ENCODE peak calls at places on chromosomes 1 and 21, in ten cellular contexts. L is ovary, A is nephron progenitor cell, H is fibroblast of the aortic adventitia, S is uterus, Z is progenitor cell of endocrine pancreas, K is RWPE2, C is cardiac muscle cell, X is heart left ventricle, G is AG10803. R is an unnamed sample.

GRCh38 chr1:19312782-19313635 is 883 bp downstream of the SLC66A1 start:
- DNase-seq in C (no peak), L (no peak), Z (no peak), A (no peak), X (no peak), G (no peak), H (no peak), S (no peak), K (peak; percentile 16), R (no peak)

GRCh38 chr1:47431534-47431933 is 6.3 kb upstream of the FOXD2 start:
- DNase-seq in Z (no peak), K (no peak), C (no peak), X (no peak), H (peak; percentile 87), A (no peak), G (peak; percentile 78), S (no peak), L (no peak), R (no peak)

GRCh38 chr1:235855811-235856429 is 10.8 kb downstream of the LYST start:
- DNase-seq in A (no peak), X (no peak), H (no peak), C (no peak), G (no peak), L (no peak), K (no peak), Z (no peak), S (no peak), R (no peak)

GRCh38 chr1:155004352-155005075 is 1.9 kb downstream of the ZBTB7B start:
- DNase-seq in L (no peak), G (no peak), A (no peak), S (no peak), H (no peak), K (peak; percentile 46), X (no peak), C (no peak), Z (no peak), R (no peak)

GRCh38 chr1:116498789-116499628 is 71.8 kb downstream of the CD58 start:
- DNase-seq in L (peak; percentile 30), H (peak; percentile 77), S (no peak), K (no peak), X (peak; percentile 70), C (peak; percentile 84), G (peak; percentile 67), A (peak; percentile 70), Z (peak; percentile 61), R (peak; percentile 79)

GRCh38 chr1:19323987-19324664 is 12.0 kb downstream of the SLC66A1 start:
- DNase-seq in G (no peak), H (no peak), L (no peak), K (no peak), S (no peak), X (no peak), Z (no peak), C (no peak), A (no peak), R (no peak)

GRCh38 chr1:208974721-208975120 is 608.8 kb upstream of the CAMK1G start:
- DNase-seq in A (no peak), S (no peak), K (no peak), C (no peak), X (no peak), Z (no peak), L (no peak), G (no peak), H (no peak), R (no peak)

GRCh38 chr1:171267391-171267790 is 19.1 kb downstream of the FMO1 start:
- DNase-seq in H (peak; percentile 67), K (no peak), X (no peak), A (no peak), Z (no peak), S (no peak), G (peak; percentile 68), L (no peak), C (no peak), R (no peak)

GRCh38 chr1:200644021-200644420 is 23.5 kb upstream of the KIF14 start:
- DNase-seq in C (no peak), X (no peak), H (no peak), L (no peak), K (no peak), S (no peak), Z (no peak), A (no peak), G (no peak), R (no peak)

GRCh38 chr1:37486680-37487618 is 12.6 kb downstream of the ZC3H12A start:
- DNase-seq in A (peak; percentile 89), X (peak; percentile 80), C (peak; percentile 75), K (no peak), Z (peak; percentile 74), H (peak; percentile 85), L (peak; percentile 81), G (peak; percentile 79), S (peak; percentile 79), R (peak; percentile 88)

GRCh38 chr1:52424238-52424637 is 19.8 kb downstream of the PRPF38A start:
- DNase-seq in H (no peak), L (no peak), A (no peak), X (no peak), G (no peak), K (no peak), Z (no peak), S (no peak), C (peak; percentile 2), R (no peak)

GRCh38 chr21:41377715-41378114 is 15.9 kb downstream of the MX2 start:
- DNase-seq in X (peak; percentile 15), S (peak; percentile 10), G (no peak), C (no peak), K (no peak), L (no peak), A (no peak), Z (no peak), H (no peak), R (no peak)

GRCh38 chr1:17194981-17195528 is 9.9 kb upstream of the PADI1 start:
- DNase-seq in K (no peak), C (no peak), H (no peak), A (no peak), X (no peak), G (no peak), L (no peak), S (no peak), Z (no peak), R (no peak)

GRCh38 chr1:34372891-34373290 is 196.2 kb downstream of the C1orf94 start:
- DNase-seq in G (no peak), L (no peak), C (no peak), Z (no peak), X (no peak), K (no peak), H (no peak), S (no peak), A (no peak), R (no peak)

GRCh38 chr1:28370220-28371010 is 875 bp downstream of the PHACTR4 start:
- DNase-seq in L (peak; percentile 23), S (no peak), H (peak; percentile 55), X (no peak), A (no peak), Z (peak; percentile 19), C (peak; percentile 28), K (no peak), G (peak; percentile 41), R (peak; percentile 32)

GRCh38 chr1:46735708-46736324 is 16.9 kb upstream of the EFCAB14 start:
- DNase-seq in K (no peak), H (peak; percentile 77), X (no peak), G (peak; percentile 49), A (peak; percentile 68), Z (peak; percentile 49), C (peak; percentile 79), L (no peak), S (no peak), R (peak; percentile 69)

GRCh38 chr1:201640624-201641023 is 101.7 kb downstream of the NAV1 start:
- DNase-seq in K (no peak), S (peak; percentile 71), C (no peak), G (peak; percentile 98), A (no peak), Z (no peak), X (peak; percentile 75), L (peak; percentile 66), H (peak; percentile 96), R (no peak)

GRCh38 chr1:93938461-93939145 is 29.4 kb upstream of the GCLM start:
- DNase-seq in K (no peak), A (no peak), L (no peak), X (no peak), S (no peak), G (no peak), Z (no peak), H (no peak), C (no peak), R (no peak)

DNA sequence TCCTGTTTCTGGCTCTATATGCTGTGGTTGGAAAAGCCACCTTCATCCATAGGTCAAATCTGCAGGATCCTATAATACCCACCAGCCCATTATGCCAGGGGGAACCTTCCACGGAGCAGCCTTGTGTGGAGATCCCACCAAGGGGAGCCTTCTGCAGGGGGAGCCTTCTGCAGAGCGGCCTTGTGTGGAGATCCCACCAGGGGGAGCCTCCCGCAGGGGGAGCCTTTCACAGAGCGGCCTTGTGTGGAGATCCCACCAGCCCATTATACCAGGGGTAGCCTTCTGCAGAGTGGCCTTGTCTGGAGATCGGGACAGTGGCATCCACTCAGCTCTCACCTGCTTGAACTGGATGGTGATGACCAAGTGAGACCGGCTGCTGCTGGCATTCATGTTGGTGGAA is 85.3 kb downstream of the SCCPDH start:
- DNase-seq in L (no peak), K (no peak), G (no peak), A (no peak), C (no peak), Z (no peak), X (no peak), H (no peak), S (no peak), R (no peak)
- TF ChIP-seq CTCF in L (no peak), K (no peak), G (no peak), A (no peak), C (no peak), Z (no peak), X (no peak), H (no peak), S (no peak), R (no peak)

GRCh38 chr1:212540031-212540430 is 68.5 kb upstream of the ATF3 start:
- DNase-seq in S (no peak), A (no peak), G (no peak), X (no peak), L (no peak), C (no peak), K (no peak), Z (no peak), H (no peak), R (no peak)
- TF ChIP-seq CTCF in S (no peak), A (no peak), G (no peak), X (no peak), L (no peak), C (no peak), K (no peak), Z (no peak), H (no peak), R (no peak)

DNA sequence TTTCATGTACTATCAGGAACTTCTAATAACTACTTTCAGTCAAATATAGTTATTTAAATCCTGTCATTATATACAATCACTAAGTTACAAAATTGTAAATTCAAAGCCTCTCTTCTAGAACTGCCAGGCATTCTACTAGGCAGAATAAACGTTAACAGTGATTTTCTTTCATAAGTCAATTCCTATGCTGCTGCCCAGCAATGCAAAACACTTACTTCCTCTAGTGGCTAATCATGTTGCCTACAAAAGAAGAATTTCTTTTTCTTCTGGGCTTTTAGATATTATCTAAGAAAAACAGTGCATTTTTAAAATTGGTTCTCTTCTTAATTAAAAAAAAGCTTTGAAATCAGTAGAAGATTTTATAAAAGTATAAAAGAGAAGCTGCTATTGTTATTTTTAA is 509.8 kb upstream of the ADAMTS5 start:
- DNase-seq in K (no peak), L (no peak), H (peak; percentile 80), S (no peak), X (no peak), A (no peak), Z (no peak), G (peak; percentile 83), C (no peak), R (no peak)
- TF ChIP-seq CTCF in K (peak; percentile 39), L (peak; percentile 49), H (peak; percentile 82), S (peak; percentile 40), X (peak; percentile 68), A (peak; percentile 6), Z (peak; percentile 9), G (peak; percentile 83), C (peak; percentile 64), R (no peak)

GRCh38 chr1:227317541-227318002 is 720 bp downstream of the CDC42BPA start:
- DNase-seq in G (peak; percentile 60), X (peak; percentile 47), Z (peak; percentile 45), S (peak; percentile 43), C (peak; percentile 69), H (peak; percentile 66), L (peak; percentile 52), K (no peak), A (peak; percentile 63), R (peak; percentile 63)
- TF ChIP-seq CTCF in G (peak; percentile 49), X (peak; percentile 23), Z (peak; percentile 34), S (peak; percentile 25), C (peak; percentile 16), H (peak; percentile 44), L (peak; percentile 21), K (no peak), A (no peak), R (no peak)